ENCODE peak calls at places on chromosomes 5 and 9, in five cellular contexts. One of them, this sample, is unnamed.

GRCh38 chr5:157603333-157604190 is 28.0 kb upstream of the ADAM19 start:
- DNase-seq in HepG2: peak
- DNase-seq in A549: peak
- DNase-seq in IMR-90: peak
- DNase-seq in H1: no peak
- DNase-seq in this sample: no peak

GRCh38 chr9:34163439-34163838 is 15.4 kb upstream of the UBAP1 start:
- DNase-seq in HepG2: no peak
- DNase-seq in A549: peak
- DNase-seq in IMR-90: peak
- DNase-seq in H1: no peak
- DNase-seq in this sample: peak

GRCh38 chr5:43174586-43174985 is 17.4 kb upstream of the NIM1K start:
- DNase-seq in HepG2: no peak
- DNase-seq in A549: no peak
- DNase-seq in IMR-90: no peak
- DNase-seq in H1: no peak
- DNase-seq in this sample: no peak

GRCh38 chr9:131837316-131837715 is 97.4 kb upstream of the RAPGEF1 start:
- DNase-seq in HepG2: peak
- DNase-seq in A549: peak
- DNase-seq in IMR-90: no peak
- DNase-seq in H1: peak
- DNase-seq in this sample: peak

GRCh38 chr5:84249918-84250635 is 134.6 kb downstream of the EDIL3 start:
- DNase-seq in HepG2: no peak
- DNase-seq in A549: no peak
- DNase-seq in IMR-90: peak
- DNase-seq in H1: no peak
- DNase-seq in this sample: no peak

GRCh38 chr9:3968891-3969290 is 331.0 kb downstream of the GLIS3 start:
- DNase-seq in HepG2: peak
- DNase-seq in A549: no peak
- DNase-seq in IMR-90: peak
- DNase-seq in H1: no peak
- DNase-seq in this sample: no peak

GRCh38 chr5:151683936-151684586 is 2.7 kb downstream of the SPARC start:
- DNase-seq in HepG2: no peak
- DNase-seq in A549: no peak
- DNase-seq in IMR-90: no peak
- DNase-seq in H1: no peak
- DNase-seq in this sample: no peak

GRCh38 chr5:167982-168660 is 23.2 kb upstream of the LRRC14B start:
- DNase-seq in HepG2: no peak
- DNase-seq in A549: no peak
- DNase-seq in IMR-90: peak
- DNase-seq in H1: no peak
- DNase-seq in this sample: no peak

GRCh38 chr5:122615832-122616231 is 159.0 kb upstream of the SNX2 start:
- DNase-seq in HepG2: no peak
- DNase-seq in A549: no peak
- DNase-seq in IMR-90: no peak
- DNase-seq in H1: no peak
- DNase-seq in this sample: no peak
- TF ChIP-seq MAFK in HepG2: no peak
- TF ChIP-seq MAFK in A549: no peak
- TF ChIP-seq MAFK in IMR-90: no peak
- TF ChIP-seq MAFK in H1: no peak
- TF ChIP-seq MAFK in this sample: no peak

GRCh38 chr5:20105915-20106314 is 117.9 kb upstream of the CDH18 start:
- DNase-seq in HepG2: no peak
- DNase-seq in A549: no peak
- DNase-seq in IMR-90: no peak
- DNase-seq in H1: no peak
- DNase-seq in this sample: no peak

GRCh38 chr5:20098695-20099094 is 110.7 kb upstream of the CDH18 start:
- DNase-seq in HepG2: no peak
- DNase-seq in A549: no peak
- DNase-seq in IMR-90: no peak
- DNase-seq in H1: no peak
- DNase-seq in this sample: no peak

GRCh38 chr5:20102291-20102690 is 114.3 kb upstream of the CDH18 start:
- DNase-seq in HepG2: no peak
- DNase-seq in A549: no peak
- DNase-seq in IMR-90: no peak
- DNase-seq in H1: no peak
- DNase-seq in this sample: no peak
- H3K4me2 ChIP-seq in HepG2: no peak
- H3K4me2 ChIP-seq in A549: no peak
- H3K4me2 ChIP-seq in IMR-90: no peak
- H3K4me2 ChIP-seq in H1: no peak
- H3K4me2 ChIP-seq in this sample: no peak

GRCh38 chr5:77177576-77177975 is 32.9 kb upstream of the PDE8B start:
- DNase-seq in HepG2: peak
- DNase-seq in A549: no peak
- DNase-seq in IMR-90: no peak
- DNase-seq in H1: no peak
- DNase-seq in this sample: no peak

GRCh38 chr5:77176429-77176828 is 34.1 kb upstream of the PDE8B start:
- DNase-seq in HepG2: no peak
- DNase-seq in A549: no peak
- DNase-seq in IMR-90: no peak
- DNase-seq in H1: no peak
- DNase-seq in this sample: no peak

GRCh38 chr5:77180167-77181081 is 30.1 kb upstream of the PDE8B start:
- DNase-seq in HepG2: no peak
- DNase-seq in A549: no peak
- DNase-seq in IMR-90: no peak
- DNase-seq in H1: peak
- DNase-seq in this sample: no peak

GRCh38 chr5:77181596-77182304 is 28.7 kb upstream of the PDE8B start:
- DNase-seq in HepG2: no peak
- DNase-seq in A549: no peak
- DNase-seq in IMR-90: no peak
- DNase-seq in H1: no peak
- DNase-seq in this sample: no peak

DNA sequence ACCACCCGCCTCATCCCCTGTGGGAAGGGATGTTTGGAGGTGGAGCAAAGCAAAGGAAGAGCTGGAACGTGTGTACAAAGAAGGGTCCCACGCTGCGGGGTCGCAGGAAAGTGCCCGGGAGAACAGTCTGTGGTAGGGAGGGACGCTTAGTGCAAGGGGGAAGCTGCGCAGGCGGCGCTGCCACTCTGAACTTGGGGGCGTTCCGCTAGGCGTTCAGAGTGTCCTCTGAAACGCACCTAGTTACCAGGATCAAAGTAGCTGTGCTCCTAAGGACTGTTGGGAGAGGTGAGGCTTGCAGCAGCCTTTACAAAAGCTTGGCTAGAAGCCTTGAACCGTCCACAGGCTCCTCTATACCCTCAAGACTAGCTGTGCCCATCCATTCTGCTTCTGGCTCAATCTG is 29.3 kb upstream of the PDE8B start:
- DNase-seq in HepG2: no peak
- DNase-seq in A549: no peak
- DNase-seq in IMR-90: no peak
- DNase-seq in H1: peak
- DNase-seq in this sample: no peak
- TF ChIP-seq MAFK in HepG2: no peak
- TF ChIP-seq MAFK in A549: no peak
- TF ChIP-seq MAFK in IMR-90: no peak
- TF ChIP-seq MAFK in H1: no peak
- TF ChIP-seq MAFK in this sample: no peak

GRCh38 chr5:125560476-125561225 is 814.2 kb upstream of the ZNF608 start:
- DNase-seq in HepG2: no peak
- DNase-seq in A549: no peak
- DNase-seq in IMR-90: peak
- DNase-seq in H1: no peak
- DNase-seq in this sample: no peak
- H3K4me2 ChIP-seq in HepG2: no peak
- H3K4me2 ChIP-seq in A549: peak
- H3K4me2 ChIP-seq in IMR-90: no peak
- H3K4me2 ChIP-seq in H1: no peak
- H3K4me2 ChIP-seq in this sample: no peak

GRCh38 chr5:38645508-38645907 is 89.1 kb upstream of the LIFR start:
- DNase-seq in HepG2: no peak
- DNase-seq in A549: no peak
- DNase-seq in IMR-90: no peak
- DNase-seq in H1: no peak
- DNase-seq in this sample: no peak

GRCh38 chr5:38651806-38652205 is 95.4 kb upstream of the LIFR start:
- DNase-seq in HepG2: no peak
- DNase-seq in A549: no peak
- DNase-seq in IMR-90: no peak
- DNase-seq in H1: no peak
- DNase-seq in this sample: no peak

GRCh38 chr5:38653389-38653788 is 96.9 kb upstream of the LIFR start:
- DNase-seq in HepG2: no peak
- DNase-seq in A549: no peak
- DNase-seq in IMR-90: no peak
- DNase-seq in H1: no peak
- DNase-seq in this sample: no peak

GRCh38 chr5:38650540-38651275 is 94.3 kb upstream of the LIFR start:
- DNase-seq in HepG2: no peak
- DNase-seq in A549: no peak
- DNase-seq in IMR-90: peak
- DNase-seq in H1: no peak
- DNase-seq in this sample: no peak

DNA sequence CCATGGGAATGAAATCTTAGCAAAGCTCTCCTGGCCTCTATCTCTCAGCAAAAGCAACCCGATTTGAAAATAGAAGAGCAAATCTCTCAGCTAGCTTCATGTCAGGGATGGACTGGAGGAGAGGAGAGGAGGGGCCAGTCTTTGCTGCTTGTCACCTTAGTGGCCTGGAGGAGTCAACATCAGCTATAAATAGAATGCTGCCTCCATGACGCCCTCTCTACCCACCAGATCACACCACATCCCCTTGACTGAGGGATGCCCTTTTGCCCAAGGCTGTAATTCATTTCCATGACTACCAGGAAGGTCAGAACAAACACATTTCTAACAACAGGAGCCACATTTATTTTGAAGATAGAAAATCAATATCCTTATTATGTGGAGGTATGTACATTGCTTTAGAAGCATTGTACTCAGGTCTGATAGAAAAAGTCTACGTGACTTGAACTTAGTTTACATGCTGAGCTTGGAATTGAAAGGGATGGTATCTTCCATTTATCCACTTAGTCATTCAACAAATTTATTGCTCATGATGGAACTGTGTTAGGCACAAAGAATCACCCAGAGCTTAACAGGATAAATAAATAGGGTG is 92.4 kb upstream of the LIFR start:
- DNase-seq in HepG2: no peak
- DNase-seq in A549: no peak
- DNase-seq in IMR-90: no peak
- DNase-seq in H1: no peak
- DNase-seq in this sample: no peak
- TF ChIP-seq MAFK in HepG2: no peak
- TF ChIP-seq MAFK in A549: no peak
- TF ChIP-seq MAFK in IMR-90: no peak
- TF ChIP-seq MAFK in H1: no peak
- TF ChIP-seq MAFK in this sample: no peak

GRCh38 chr9:120445974-120446373 is 134.0 kb downstream of the CDK5RAP2 start:
- DNase-seq in HepG2: no peak
- DNase-seq in A549: no peak
- DNase-seq in IMR-90: no peak
- DNase-seq in H1: no peak
- DNase-seq in this sample: no peak
- H3K4me2 ChIP-seq in HepG2: no peak
- H3K4me2 ChIP-seq in A549: no peak
- H3K4me2 ChIP-seq in IMR-90: no peak
- H3K4me2 ChIP-seq in H1: no peak
- H3K4me2 ChIP-seq in this sample: no peak

This sample was measured in K562.